ENCODE peak calls at places on chromosome 19, in five cellular contexts. One of them, this sample, is unnamed.

GRCh38 chr19:54096642-54097106 is 3.9 kb downstream of the OSCAR start:
- DNase-seq in nephron progenitor cell: no peak
- DNase-seq in mesothelial cell of epicardium: no peak
- DNase-seq in IMR-90: peak; percentile 17
- DNase-seq in endothelial cell: no peak
- DNase-seq in this sample: peak; percentile 77

GRCh38 chr19:50835785-50836542 is 2.6 kb upstream of the KLK15 start:
- DNase-seq in nephron progenitor cell: peak; percentile 95
- DNase-seq in mesothelial cell of epicardium: peak; percentile 68
- DNase-seq in IMR-90: peak; percentile 45
- DNase-seq in endothelial cell: peak; percentile 85
- DNase-seq in this sample: peak; percentile 91

GRCh38 chr19:40744554-40745401 is 5.5 kb downstream of the ACTMAP start:
- DNase-seq in nephron progenitor cell: no peak
- DNase-seq in mesothelial cell of epicardium: no peak
- DNase-seq in IMR-90: no peak
- DNase-seq in endothelial cell: peak; percentile 24
- DNase-seq in this sample: peak; percentile 87

GRCh38 chr19:36152061-36152885 is at the start of gene COX7A1:
- DNase-seq in nephron progenitor cell: no peak
- DNase-seq in mesothelial cell of epicardium: no peak
- DNase-seq in IMR-90: no peak
- DNase-seq in endothelial cell: no peak
- DNase-seq in this sample: peak; percentile 54

GRCh38 chr19:3725121-3725520 is 16.9 kb downstream of the TJP3 start:
- DNase-seq in nephron progenitor cell: no peak
- DNase-seq in mesothelial cell of epicardium: no peak
- DNase-seq in IMR-90: no peak
- DNase-seq in endothelial cell: no peak
- DNase-seq in this sample: no peak

GRCh38 chr19:50365434-50366306 is at the start of gene NAPSA:
- DNase-seq in nephron progenitor cell: no peak
- DNase-seq in mesothelial cell of epicardium: no peak
- DNase-seq in IMR-90: no peak
- DNase-seq in endothelial cell: no peak
- DNase-seq in this sample: no peak

GRCh38 chr19:4976412-4977298 is 7.7 kb downstream of the KDM4B start:
- DNase-seq in nephron progenitor cell: no peak
- DNase-seq in mesothelial cell of epicardium: no peak
- DNase-seq in IMR-90: peak; percentile 98
- DNase-seq in endothelial cell: peak; percentile 82
- DNase-seq in this sample: peak; percentile 83

GRCh38 chr19:38817081-38817480 is 4.3 kb upstream of the LGALS4 start:
- DNase-seq in nephron progenitor cell: no peak
- DNase-seq in mesothelial cell of epicardium: no peak
- DNase-seq in IMR-90: no peak
- DNase-seq in endothelial cell: no peak
- DNase-seq in this sample: no peak

GRCh38 chr19:16326401-16327130 is 1.9 kb downstream of the KLF2 start:
- DNase-seq in nephron progenitor cell: peak; percentile 19
- DNase-seq in mesothelial cell of epicardium: no peak
- DNase-seq in IMR-90: no peak
- DNase-seq in endothelial cell: no peak
- DNase-seq in this sample: peak; percentile 74

GRCh38 chr19:55245236-55245904 is 13.4 kb downstream of the PPP6R1 start:
- DNase-seq in nephron progenitor cell: no peak
- DNase-seq in mesothelial cell of epicardium: no peak
- DNase-seq in IMR-90: no peak
- DNase-seq in endothelial cell: no peak
- DNase-seq in this sample: no peak

GRCh38 chr19:44939668-44940067 is 2.4 kb upstream of the APOC4 start:
- DNase-seq in nephron progenitor cell: no peak
- DNase-seq in mesothelial cell of epicardium: no peak
- DNase-seq in IMR-90: no peak
- DNase-seq in endothelial cell: no peak
- DNase-seq in this sample: no peak

GRCh38 chr19:42919757-42920079 is 2.0 kb upstream of the PSG6 start:
- DNase-seq in nephron progenitor cell: no peak
- DNase-seq in mesothelial cell of epicardium: no peak
- DNase-seq in IMR-90: no peak
- DNase-seq in endothelial cell: no peak
- DNase-seq in this sample: no peak

GRCh38 chr19:52170304-52170703 is 1.1 kb downstream of the ZNF836 start:
- DNase-seq in nephron progenitor cell: peak; percentile 12
- DNase-seq in mesothelial cell of epicardium: no peak
- DNase-seq in IMR-90: no peak
- DNase-seq in endothelial cell: no peak
- DNase-seq in this sample: peak; percentile 57

GRCh38 chr19:5166262-5166661 is 174.3 kb downstream of the PTPRS start:
- DNase-seq in nephron progenitor cell: no peak
- DNase-seq in mesothelial cell of epicardium: no peak
- DNase-seq in IMR-90: peak; percentile 75
- DNase-seq in endothelial cell: no peak
- DNase-seq in this sample: no peak

GRCh38 chr19:40335101-40335500 is 13.1 kb downstream of the C19orf47 start:
- DNase-seq in nephron progenitor cell: no peak
- DNase-seq in mesothelial cell of epicardium: no peak
- DNase-seq in IMR-90: no peak
- DNase-seq in endothelial cell: no peak
- DNase-seq in this sample: no peak

GRCh38 chr19:6739390-6739883 is at the start of gene TRIP10:
- DNase-seq in nephron progenitor cell: peak; percentile 81
- DNase-seq in mesothelial cell of epicardium: peak; percentile 78
- DNase-seq in IMR-90: peak; percentile 72
- DNase-seq in endothelial cell: peak; percentile 81
- DNase-seq in this sample: peak; percentile 94

GRCh38 chr19:34731019-34731829 is 2.8 kb upstream of the ZNF181 start:
- DNase-seq in nephron progenitor cell: no peak
- DNase-seq in mesothelial cell of epicardium: no peak
- DNase-seq in IMR-90: no peak
- DNase-seq in endothelial cell: no peak
- DNase-seq in this sample: no peak

GRCh38 chr19:29098863-29099481 is 114.0 kb downstream of the UQCRFS1 start:
- DNase-seq in nephron progenitor cell: no peak
- DNase-seq in mesothelial cell of epicardium: no peak
- DNase-seq in IMR-90: peak; percentile 77
- DNase-seq in endothelial cell: no peak
- DNase-seq in this sample: no peak

GRCh38 chr19:54391589-54392061 is 23.6 kb upstream of the TTYH1 start:
- DNase-seq in nephron progenitor cell: no peak
- DNase-seq in mesothelial cell of epicardium: no peak
- DNase-seq in IMR-90: no peak
- DNase-seq in endothelial cell: no peak
- DNase-seq in this sample: peak; percentile 82

GRCh38 chr19:35380450-35381124 is 9.7 kb downstream of the GPR42 start:
- DNase-seq in nephron progenitor cell: no peak
- DNase-seq in mesothelial cell of epicardium: no peak
- DNase-seq in IMR-90: no peak
- DNase-seq in endothelial cell: no peak
- DNase-seq in this sample: peak; percentile 24

GRCh38 chr19:11479470-11480080 is 1.3 kb downstream of the ELAVL3 start:
- DNase-seq in nephron progenitor cell: peak; percentile 75
- DNase-seq in mesothelial cell of epicardium: no peak
- DNase-seq in IMR-90: no peak
- DNase-seq in endothelial cell: no peak
- DNase-seq in this sample: peak; percentile 95

GRCh38 chr19:11414544-11414943 is 4.6 kb downstream of the RGL3 start:
- DNase-seq in nephron progenitor cell: no peak
- DNase-seq in mesothelial cell of epicardium: no peak
- DNase-seq in IMR-90: no peak
- DNase-seq in endothelial cell: no peak
- DNase-seq in this sample: no peak

GRCh38 chr19:10936661-10937084 is 8.1 kb downstream of the TIMM29 start:
- DNase-seq in nephron progenitor cell: peak; percentile 57
- DNase-seq in mesothelial cell of epicardium: no peak
- DNase-seq in IMR-90: peak; percentile 81
- DNase-seq in endothelial cell: peak; percentile 64
- DNase-seq in this sample: peak; percentile 84

GRCh38 chr19:5031231-5032100 is 62.6 kb downstream of the KDM4B start:
- DNase-seq in nephron progenitor cell: peak; percentile 95
- DNase-seq in mesothelial cell of epicardium: peak; percentile 68
- DNase-seq in IMR-90: peak; percentile 65
- DNase-seq in endothelial cell: peak; percentile 97
- DNase-seq in this sample: peak; percentile 98

GRCh38 chr19:38158730-38159129 is 65.3 kb downstream of the DPF1 start:
- DNase-seq in nephron progenitor cell: no peak
- DNase-seq in mesothelial cell of epicardium: no peak
- DNase-seq in IMR-90: no peak
- DNase-seq in endothelial cell: no peak
- DNase-seq in this sample: no peak

GRCh38 chr19:52237771-52238400 is 31.5 kb upstream of the ZNF766 start:
- DNase-seq in nephron progenitor cell: peak; percentile 59
- DNase-seq in mesothelial cell of epicardium: no peak
- DNase-seq in IMR-90: peak; percentile 75
- DNase-seq in endothelial cell: peak; percentile 53
- DNase-seq in this sample: peak; percentile 84

GRCh38 chr19:1072371-1073015 is 5.5 kb downstream of the ARHGAP45 start:
- DNase-seq in nephron progenitor cell: no peak
- DNase-seq in mesothelial cell of epicardium: no peak
- DNase-seq in IMR-90: no peak
- DNase-seq in endothelial cell: no peak
- DNase-seq in this sample: no peak

GRCh38 chr19:1070931-1071791 is 4.2 kb downstream of the ARHGAP45 start:
- DNase-seq in nephron progenitor cell: peak; percentile 73
- DNase-seq in mesothelial cell of epicardium: no peak
- DNase-seq in IMR-90: no peak
- DNase-seq in endothelial cell: no peak
- DNase-seq in this sample: peak; percentile 81

GRCh38 chr19:1068111-1069001 is 1.4 kb downstream of the ARHGAP45 start:
- DNase-seq in nephron progenitor cell: no peak
- DNase-seq in mesothelial cell of epicardium: no peak
- DNase-seq in IMR-90: no peak
- DNase-seq in endothelial cell: no peak
- DNase-seq in this sample: no peak

GRCh38 chr19:1069009-1069779 is 2.2 kb downstream of the ARHGAP45 start:
- DNase-seq in nephron progenitor cell: no peak
- DNase-seq in mesothelial cell of epicardium: no peak
- DNase-seq in IMR-90: no peak
- DNase-seq in endothelial cell: no peak
- DNase-seq in this sample: no peak

DNA sequence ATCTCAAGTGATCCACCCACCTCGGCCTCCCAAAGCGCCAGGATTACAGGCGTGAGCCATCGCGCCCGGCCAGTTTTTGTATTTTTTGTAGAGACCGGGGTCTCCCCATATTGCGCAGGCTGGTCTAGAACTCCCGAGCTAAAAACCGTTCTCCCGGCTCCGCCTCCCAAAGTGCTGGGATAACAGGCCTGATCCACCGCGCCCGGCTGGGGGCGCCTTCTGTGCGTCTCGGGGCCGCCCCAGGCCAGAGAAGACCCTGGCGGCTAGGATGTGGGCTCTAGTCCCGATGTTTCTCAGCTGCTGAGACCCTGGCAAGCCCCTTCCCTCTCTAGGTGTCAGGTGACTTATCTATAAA is 3.6 kb downstream of the ARHGAP45 start:
- DNase-seq in nephron progenitor cell: no peak
- DNase-seq in mesothelial cell of epicardium: no peak
- DNase-seq in IMR-90: no peak
- DNase-seq in endothelial cell: no peak
- DNase-seq in this sample: peak; percentile 82
- TF ChIP-seq CTCF in nephron progenitor cell: no peak
- TF ChIP-seq CTCF in mesothelial cell of epicardium: no peak
- TF ChIP-seq CTCF in IMR-90: peak; percentile 23
- TF ChIP-seq CTCF in endothelial cell: no peak
- TF ChIP-seq CTCF in this sample: peak; percentile 60

GRCh38 chr19:1768248-1768647 is 14.9 kb downstream of the ONECUT3 start:
- DNase-seq in nephron progenitor cell: peak; percentile 73
- DNase-seq in mesothelial cell of epicardium: no peak
- DNase-seq in IMR-90: no peak
- DNase-seq in endothelial cell: peak; percentile 39
- DNase-seq in this sample: peak; percentile 94
- TF ChIP-seq CTCF in nephron progenitor cell: peak; percentile 33
- TF ChIP-seq CTCF in mesothelial cell of epicardium: no peak
- TF ChIP-seq CTCF in IMR-90: peak; percentile 35
- TF ChIP-seq CTCF in endothelial cell: no peak
- TF ChIP-seq CTCF in this sample: peak; percentile 74

GRCh38 chr19:33216198-33216830 is 9.3 kb downstream of the SLC7A10 start:
- DNase-seq in nephron progenitor cell: no peak
- DNase-seq in mesothelial cell of epicardium: no peak
- DNase-seq in IMR-90: no peak
- DNase-seq in endothelial cell: no peak
- DNase-seq in this sample: peak; percentile 82
- TF ChIP-seq CTCF in nephron progenitor cell: no peak
- TF ChIP-seq CTCF in mesothelial cell of epicardium: no peak
- TF ChIP-seq CTCF in IMR-90: no peak
- TF ChIP-seq CTCF in endothelial cell: no peak
- TF ChIP-seq CTCF in this sample: peak; percentile 34

GRCh38 chr19:2315818-2316353 is 7.9 kb upstream of the LINGO3 start:
- DNase-seq in nephron progenitor cell: peak; percentile 78
- DNase-seq in mesothelial cell of epicardium: no peak
- DNase-seq in IMR-90: peak; percentile 56
- DNase-seq in endothelial cell: peak; percentile 80
- DNase-seq in this sample: peak; percentile 90
- TF ChIP-seq CTCF in nephron progenitor cell: peak; percentile 57
- TF ChIP-seq CTCF in mesothelial cell of epicardium: peak; percentile 18
- TF ChIP-seq CTCF in IMR-90: peak; percentile 83
- TF ChIP-seq CTCF in endothelial cell: no peak
- TF ChIP-seq CTCF in this sample: peak; percentile 87

DNA sequence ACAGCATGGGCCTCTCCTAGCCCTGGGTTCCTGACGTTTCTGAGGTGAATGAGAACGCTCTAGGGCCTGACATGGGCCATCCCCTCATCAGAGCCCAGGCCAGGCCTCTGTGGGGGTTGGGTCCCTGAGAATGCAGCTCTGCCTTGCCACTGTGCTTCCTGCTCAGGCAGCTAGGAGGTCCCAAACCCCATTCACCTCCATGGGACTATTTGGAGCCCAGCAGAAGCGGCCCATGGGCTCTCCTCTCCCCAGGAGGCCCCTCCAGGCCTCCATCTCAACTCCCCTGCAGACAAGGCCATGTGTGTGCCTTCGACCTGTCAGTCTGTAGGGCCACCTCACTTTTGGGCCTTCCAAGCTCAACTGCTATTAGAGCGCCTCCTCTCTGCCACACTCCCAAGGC is 36.9 kb downstream of the ELL start:
- DNase-seq in nephron progenitor cell: no peak
- DNase-seq in mesothelial cell of epicardium: no peak
- DNase-seq in IMR-90: no peak
- DNase-seq in endothelial cell: no peak
- DNase-seq in this sample: no peak
- TF ChIP-seq CTCF in nephron progenitor cell: no peak
- TF ChIP-seq CTCF in mesothelial cell of epicardium: no peak
- TF ChIP-seq CTCF in IMR-90: no peak
- TF ChIP-seq CTCF in endothelial cell: no peak
- TF ChIP-seq CTCF in this sample: peak; percentile 57

DNA sequence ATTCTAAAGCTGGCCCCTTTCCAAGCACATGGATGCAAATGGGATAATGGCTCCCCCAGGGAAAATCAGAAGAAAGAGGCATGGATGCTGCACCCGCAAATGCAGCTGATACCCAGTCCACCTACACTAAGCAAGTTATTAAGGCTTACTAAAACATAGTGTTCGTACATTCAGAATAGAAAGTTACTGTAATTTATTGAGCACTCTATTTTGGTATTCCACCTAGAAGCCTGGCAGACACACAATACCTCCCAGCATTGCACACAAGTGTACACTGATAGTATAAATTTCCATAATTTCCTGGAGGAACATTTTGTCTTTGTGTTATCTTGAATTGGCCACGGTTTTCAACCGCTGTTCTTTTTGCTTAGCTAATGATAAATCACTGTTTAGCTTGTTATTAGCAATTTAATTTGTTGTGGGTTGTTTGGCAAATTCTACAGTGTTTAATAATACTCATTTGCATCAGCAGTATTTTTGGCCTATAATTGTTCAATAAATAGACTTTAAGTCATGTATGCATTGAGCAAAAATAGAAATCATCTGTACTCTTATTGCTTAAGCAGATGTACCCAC is 94.5 kb upstream of the MRI1 start:
- DNase-seq in nephron progenitor cell: no peak
- DNase-seq in mesothelial cell of epicardium: no peak
- DNase-seq in IMR-90: no peak
- DNase-seq in endothelial cell: no peak
- DNase-seq in this sample: no peak
- TF ChIP-seq CTCF in nephron progenitor cell: no peak
- TF ChIP-seq CTCF in mesothelial cell of epicardium: no peak
- TF ChIP-seq CTCF in IMR-90: no peak
- TF ChIP-seq CTCF in endothelial cell: no peak
- TF ChIP-seq CTCF in this sample: no peak

This sample was measured in endodermal cell.